ENCODE peak calls at places on chromosome 21, in five cellular contexts. One of them, this sample, is unnamed.

GRCh38 chr21:34938079-34938764 is 110.9 kb downstream of the RUNX1 start:
- DNase-seq in stomach: no peak
- DNase-seq in lower lobe of right lung: no peak
- DNase-seq in bronchial epithelial cell: peak
- DNase-seq in AG09309: no peak
- DNase-seq in this sample: no peak

GRCh38 chr21:17506936-17507335 is 5.9 kb upstream of the CXADR start:
- DNase-seq in stomach: peak
- DNase-seq in lower lobe of right lung: no peak
- DNase-seq in bronchial epithelial cell: no peak
- DNase-seq in AG09309: no peak
- DNase-seq in this sample: peak

GRCh38 chr21:29334717-29335428 is 36.2 kb downstream of the BACH1 start:
- DNase-seq in stomach: no peak
- DNase-seq in lower lobe of right lung: no peak
- DNase-seq in bronchial epithelial cell: no peak
- DNase-seq in AG09309: no peak
- DNase-seq in this sample: no peak

GRCh38 chr21:22120616-22121266 is 1122.5 kb downstream of the NCAM2 start:
- DNase-seq in stomach: no peak
- DNase-seq in lower lobe of right lung: no peak
- DNase-seq in bronchial epithelial cell: no peak
- DNase-seq in AG09309: no peak
- DNase-seq in this sample: no peak

GRCh38 chr21:37565530-37566223 is 199.1 kb downstream of the DYRK1A start:
- DNase-seq in stomach: no peak
- DNase-seq in lower lobe of right lung: no peak
- DNase-seq in bronchial epithelial cell: no peak
- DNase-seq in AG09309: no peak
- DNase-seq in this sample: no peak

GRCh38 chr21:42271065-42271464 is 44.1 kb downstream of the TFF3 start:
- DNase-seq in stomach: no peak
- DNase-seq in lower lobe of right lung: no peak
- DNase-seq in bronchial epithelial cell: no peak
- DNase-seq in AG09309: no peak
- DNase-seq in this sample: peak

GRCh38 chr21:41961282-41961701 is 7.5 kb upstream of the C2CD2 start:
- DNase-seq in stomach: no peak
- DNase-seq in lower lobe of right lung: no peak
- DNase-seq in bronchial epithelial cell: no peak
- DNase-seq in AG09309: no peak
- DNase-seq in this sample: no peak

GRCh38 chr21:42039911-42040351 is 29.8 kb upstream of the ZBTB21 start:
- DNase-seq in stomach: no peak
- DNase-seq in lower lobe of right lung: peak
- DNase-seq in bronchial epithelial cell: no peak
- DNase-seq in AG09309: no peak
- DNase-seq in this sample: no peak

GRCh38 chr21:36854391-36854790 is 112.1 kb downstream of the HLCS start:
- DNase-seq in stomach: no peak
- DNase-seq in lower lobe of right lung: no peak
- DNase-seq in bronchial epithelial cell: peak
- DNase-seq in AG09309: no peak
- DNase-seq in this sample: no peak

GRCh38 chr21:18041012-18041411 is 203.6 kb upstream of the CHODL start:
- DNase-seq in stomach: no peak
- DNase-seq in lower lobe of right lung: no peak
- DNase-seq in bronchial epithelial cell: peak
- DNase-seq in AG09309: no peak
- DNase-seq in this sample: peak

DNA sequence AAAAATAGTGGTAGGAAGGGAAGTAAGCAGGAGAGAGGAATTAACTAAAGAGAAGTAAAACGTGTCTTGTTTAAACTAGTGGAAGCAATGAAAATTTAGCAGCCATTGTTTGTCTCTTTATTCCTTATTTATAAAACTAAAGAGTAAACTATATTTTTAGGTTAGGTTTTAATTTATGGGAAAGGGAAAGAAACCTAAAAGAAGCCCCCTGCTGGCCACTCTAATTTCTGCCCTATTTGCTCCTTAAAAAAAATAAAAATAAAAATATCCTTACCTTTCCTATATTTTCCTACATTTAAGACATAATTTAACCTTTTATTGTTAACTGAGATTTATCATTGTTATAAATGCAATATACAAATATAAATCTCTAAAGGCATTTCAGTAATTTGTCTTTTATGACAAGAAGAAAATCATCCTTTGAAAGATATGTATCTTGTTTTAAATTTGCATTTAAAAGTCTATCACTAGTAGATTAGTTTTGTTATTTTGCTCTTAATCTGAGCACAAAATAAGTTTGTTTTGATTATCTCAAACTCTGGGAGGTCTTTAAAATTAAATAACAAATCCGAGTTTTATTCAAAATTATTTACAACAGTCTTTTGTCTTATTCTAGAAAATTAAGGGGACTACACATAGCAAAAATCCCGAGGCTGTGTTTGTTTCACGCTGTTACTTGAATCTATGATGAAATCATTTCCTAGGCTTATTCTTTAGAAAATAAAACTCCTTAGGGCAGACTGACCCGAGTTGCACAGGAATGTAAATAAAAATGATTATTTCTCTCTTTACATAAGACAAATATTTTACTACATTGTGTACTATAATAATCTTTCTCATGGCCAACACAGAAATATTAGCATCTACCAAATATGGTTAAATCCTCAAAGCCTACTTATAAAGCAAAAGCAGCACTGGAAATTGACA is 201.7 kb downstream of the NRIP1 start:
- DNase-seq in stomach: no peak
- DNase-seq in lower lobe of right lung: no peak
- DNase-seq in bronchial epithelial cell: peak
- DNase-seq in AG09309: no peak
- DNase-seq in this sample: no peak
- TF ChIP-seq CTCF in stomach: no peak
- TF ChIP-seq CTCF in lower lobe of right lung: peak
- TF ChIP-seq CTCF in bronchial epithelial cell: peak
- TF ChIP-seq CTCF in AG09309: peak
- TF ChIP-seq CTCF in this sample: no peak

DNA sequence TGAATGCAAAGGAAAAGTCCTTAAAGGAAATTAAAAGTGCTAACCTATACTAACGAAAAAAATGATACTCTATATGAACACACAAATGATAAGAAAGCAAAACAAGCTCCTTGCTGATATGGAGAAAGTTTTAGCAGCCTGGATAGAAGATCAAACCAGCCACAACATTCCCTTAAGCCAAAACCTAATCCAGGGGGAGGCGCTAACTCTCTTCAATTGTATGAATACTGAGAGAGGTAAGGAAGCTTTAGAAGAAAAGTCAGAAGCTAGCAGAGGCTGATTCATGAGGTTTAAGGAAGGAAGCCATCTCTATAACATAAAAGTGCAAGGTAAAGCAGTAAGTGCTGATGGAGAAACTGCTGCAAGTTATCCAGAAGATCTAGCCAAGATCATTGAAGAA is 3.4 kb downstream of the KRTAP23-1 start:
- DNase-seq in stomach: no peak
- DNase-seq in lower lobe of right lung: no peak
- DNase-seq in bronchial epithelial cell: no peak
- DNase-seq in AG09309: no peak
- DNase-seq in this sample: no peak
- TF ChIP-seq CTCF in stomach: no peak
- TF ChIP-seq CTCF in lower lobe of right lung: no peak
- TF ChIP-seq CTCF in bronchial epithelial cell: no peak
- TF ChIP-seq CTCF in AG09309: no peak
- TF ChIP-seq CTCF in this sample: no peak

DNA sequence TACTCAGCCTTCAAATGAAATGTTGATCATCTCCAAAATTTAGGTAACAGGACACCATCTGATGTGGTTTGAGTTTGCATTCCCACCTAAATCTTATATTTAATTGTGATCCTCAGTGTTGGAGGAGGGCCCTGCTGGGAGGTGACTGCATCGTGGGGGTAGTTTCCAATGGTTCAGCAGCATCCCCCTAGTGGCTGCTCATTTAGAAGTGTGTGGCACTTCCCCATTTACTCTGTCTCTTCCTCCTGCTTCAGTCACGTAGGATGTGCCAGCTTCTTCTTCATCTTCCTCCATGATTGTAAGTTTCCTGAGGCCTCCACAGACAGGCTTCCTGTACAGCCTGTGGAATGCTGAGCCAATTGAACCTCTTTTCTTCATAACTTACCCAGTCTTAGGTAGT is 731.2 kb downstream of the USP25 start:
- DNase-seq in stomach: no peak
- DNase-seq in lower lobe of right lung: no peak
- DNase-seq in bronchial epithelial cell: no peak
- DNase-seq in AG09309: no peak
- DNase-seq in this sample: no peak
- TF ChIP-seq CTCF in stomach: no peak
- TF ChIP-seq CTCF in lower lobe of right lung: no peak
- TF ChIP-seq CTCF in bronchial epithelial cell: no peak
- TF ChIP-seq CTCF in AG09309: no peak
- TF ChIP-seq CTCF in this sample: no peak

GRCh38 chr21:45640001-45640887 is 3.3 kb upstream of the PCBP3 start:
- DNase-seq in stomach: no peak
- DNase-seq in lower lobe of right lung: no peak
- DNase-seq in bronchial epithelial cell: no peak
- DNase-seq in AG09309: no peak
- DNase-seq in this sample: no peak

GRCh38 chr21:45642122-45642813 is 1.3 kb upstream of the PCBP3 start:
- DNase-seq in stomach: no peak
- DNase-seq in lower lobe of right lung: no peak
- DNase-seq in bronchial epithelial cell: no peak
- DNase-seq in AG09309: no peak
- DNase-seq in this sample: peak

GRCh38 chr21:45639206-45640000 is 4.1 kb upstream of the PCBP3 start:
- DNase-seq in stomach: no peak
- DNase-seq in lower lobe of right lung: no peak
- DNase-seq in bronchial epithelial cell: no peak
- DNase-seq in AG09309: no peak
- DNase-seq in this sample: no peak

GRCh38 chr21:45641480-45642035 is 2.0 kb upstream of the PCBP3 start:
- DNase-seq in stomach: no peak
- DNase-seq in lower lobe of right lung: no peak
- DNase-seq in bronchial epithelial cell: no peak
- DNase-seq in AG09309: no peak
- DNase-seq in this sample: peak

GRCh38 chr21:45640888-45641479 is 2.5 kb upstream of the PCBP3 start:
- DNase-seq in stomach: no peak
- DNase-seq in lower lobe of right lung: no peak
- DNase-seq in bronchial epithelial cell: no peak
- DNase-seq in AG09309: no peak
- DNase-seq in this sample: peak
- TF ChIP-seq CTCF in stomach: no peak
- TF ChIP-seq CTCF in lower lobe of right lung: no peak
- TF ChIP-seq CTCF in bronchial epithelial cell: no peak
- TF ChIP-seq CTCF in AG09309: peak
- TF ChIP-seq CTCF in this sample: no peak

DNA sequence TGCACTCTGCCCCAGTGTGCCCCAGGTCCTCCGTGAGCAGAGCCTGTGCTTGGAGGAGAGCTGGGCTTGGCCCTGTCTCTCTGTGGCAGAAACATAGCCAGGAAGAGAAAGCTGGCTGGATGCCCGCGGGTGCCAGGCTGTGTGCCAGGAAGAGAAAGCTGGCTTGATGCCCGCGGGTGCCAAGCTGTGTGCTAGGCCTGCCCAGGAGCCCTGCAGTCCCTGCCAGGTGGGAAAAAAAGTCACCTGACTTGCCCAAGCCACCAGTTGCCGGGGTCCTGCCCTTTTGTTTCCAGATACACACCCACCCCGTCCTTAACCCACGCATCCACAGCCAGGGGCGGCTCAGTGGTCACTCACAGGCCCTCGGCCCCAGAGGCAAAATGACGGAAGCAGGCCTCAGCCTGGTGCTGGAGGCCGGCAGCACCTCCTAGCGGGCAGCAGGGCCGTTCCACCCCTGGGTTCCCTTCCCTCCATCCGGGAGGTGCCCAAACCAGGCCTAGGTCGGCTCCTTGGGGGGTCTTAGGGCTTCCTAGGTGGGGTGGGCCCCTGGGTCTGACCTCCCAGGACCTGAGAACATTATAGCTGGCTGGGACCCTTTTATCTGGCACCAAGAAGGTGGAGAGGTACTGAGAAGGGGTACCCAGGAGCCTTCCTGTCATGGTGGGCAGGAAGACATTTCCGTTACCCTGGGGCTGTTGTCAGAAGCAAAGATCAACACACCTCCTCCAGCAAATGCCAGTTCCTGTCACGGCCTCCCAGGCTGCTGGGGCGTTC is 9.1 kb downstream of the ITGB2 start:
- DNase-seq in stomach: peak
- DNase-seq in lower lobe of right lung: peak
- DNase-seq in bronchial epithelial cell: peak
- DNase-seq in AG09309: no peak
- DNase-seq in this sample: peak
- TF ChIP-seq CTCF in stomach: no peak
- TF ChIP-seq CTCF in lower lobe of right lung: peak
- TF ChIP-seq CTCF in bronchial epithelial cell: peak
- TF ChIP-seq CTCF in AG09309: no peak
- TF ChIP-seq CTCF in this sample: peak

GRCh38 chr21:31781737-31782136 is 49.8 kb upstream of the SCAF4 start:
- DNase-seq in stomach: no peak
- DNase-seq in lower lobe of right lung: no peak
- DNase-seq in bronchial epithelial cell: no peak
- DNase-seq in AG09309: no peak
- DNase-seq in this sample: no peak

GRCh38 chr21:31777857-31778256 is 45.9 kb upstream of the SCAF4 start:
- DNase-seq in stomach: no peak
- DNase-seq in lower lobe of right lung: no peak
- DNase-seq in bronchial epithelial cell: no peak
- DNase-seq in AG09309: no peak
- DNase-seq in this sample: no peak

GRCh38 chr21:31786164-31786920 is 54.4 kb upstream of the SCAF4 start:
- DNase-seq in stomach: no peak
- DNase-seq in lower lobe of right lung: no peak
- DNase-seq in bronchial epithelial cell: no peak
- DNase-seq in AG09309: no peak
- DNase-seq in this sample: no peak

DNA sequence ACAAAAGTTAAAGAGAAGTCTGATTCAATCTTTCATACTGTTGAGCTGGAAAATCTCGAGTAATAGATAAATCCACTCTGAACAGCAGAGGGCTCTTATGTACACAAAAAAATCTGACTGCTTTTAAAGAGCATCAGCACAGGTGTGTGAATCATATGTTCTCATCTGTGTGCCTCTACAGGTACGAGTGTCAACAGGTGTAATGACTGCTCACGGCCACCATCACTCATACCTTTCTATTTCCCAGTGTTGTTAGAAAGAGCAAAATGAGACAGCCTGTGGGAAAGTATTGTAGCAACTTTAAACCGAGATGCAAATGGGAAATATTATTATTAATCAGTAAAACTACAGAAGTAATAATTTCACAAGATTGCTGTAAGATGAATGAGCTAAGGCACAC is 49.0 kb upstream of the SCAF4 start:
- DNase-seq in stomach: no peak
- DNase-seq in lower lobe of right lung: no peak
- DNase-seq in bronchial epithelial cell: peak
- DNase-seq in AG09309: no peak
- DNase-seq in this sample: no peak
- TF ChIP-seq CTCF in stomach: no peak
- TF ChIP-seq CTCF in lower lobe of right lung: no peak
- TF ChIP-seq CTCF in bronchial epithelial cell: peak
- TF ChIP-seq CTCF in AG09309: no peak
- TF ChIP-seq CTCF in this sample: no peak